ENCODE peak calls at places on chromosomes 12 and 14, in six cellular contexts. M, J, E, C, N and R are unnamed samples.

GRCh38 chr12:91127751-91128150 is 16.5 kb upstream of the LUM start:
- DNase-seq in M (no peak), J (peak; percentile 75), E (no peak), C (no peak), N (no peak), R (peak; percentile 41)

GRCh38 chr14:100529561-100530031 is 57.6 kb downstream of the BEGAIN start:
- DNase-seq in M (peak; percentile 51), J (no peak), E (no peak), C (no peak), N (no peak), R (no peak)

GRCh38 chr14:28751467-28752058 is 15.0 kb upstream of the FOXG1 start:
- DNase-seq in M (no peak), J (peak; percentile 56), E (no peak), C (no peak), N (peak; percentile 72), R (peak; percentile 81)

GRCh38 chr14:56185991-56186390 is 67.8 kb downstream of the PELI2 start:
- DNase-seq in M (no peak), J (no peak), E (no peak), C (no peak), N (no peak), R (no peak)

GRCh38 chr14:89384023-89384422 is 33.0 kb downstream of the FOXN3 start:
- DNase-seq in M (no peak), J (no peak), E (no peak), C (peak; percentile 45), N (no peak), R (no peak)

GRCh38 chr14:47438650-47439140 is 236.7 kb downstream of the MDGA2 start:
- DNase-seq in M (no peak), J (peak; percentile 63), E (no peak), C (no peak), N (no peak), R (no peak)

GRCh38 chr12:57726151-57726883 is 12.2 kb downstream of the AGAP2 start:
- DNase-seq in M (peak; percentile 86), J (peak; percentile 69), E (no peak), C (peak; percentile 81), N (peak; percentile 83), R (peak; percentile 71)

GRCh38 chr14:106174206-106174605 is 647.8 kb downstream of the TMEM121 start:
- DNase-seq in M (no peak), J (no peak), E (peak; percentile 58), C (no peak), N (no peak), R (no peak)

GRCh38 chr12:80282761-80283160 is 161.3 kb upstream of the PTPRQ start:
- DNase-seq in M (no peak), J (peak; percentile 61), E (no peak), C (no peak), N (no peak), R (no peak)

GRCh38 chr14:83992857-83993256 is 1537.1 kb upstream of the FLRT2 start:
- DNase-seq in M (no peak), J (no peak), E (no peak), C (no peak), N (no peak), R (no peak)

GRCh38 chr12:51635371-51635770 is 44.3 kb downstream of the SCN8A start:
- DNase-seq in M (no peak), J (peak; percentile 40), E (no peak), C (no peak), N (no peak), R (no peak)

GRCh38 chr12:91339106-91339505 is 156.5 kb upstream of the DCN start:
- DNase-seq in M (no peak), J (no peak), E (no peak), C (no peak), N (no peak), R (no peak)

GRCh38 chr14:29463727-29464370 is 463.8 kb downstream of the PRKD1 start:
- DNase-seq in M (no peak), J (no peak), E (no peak), C (peak; percentile 63), N (no peak), R (no peak)

GRCh38 chr12:63276537-63277365 is 125.8 kb upstream of the AVPR1A start:
- DNase-seq in M (no peak), J (peak; percentile 30), E (no peak), C (peak; percentile 32), N (peak; percentile 8), R (peak; percentile 44)

GRCh38 chr12:108831309-108831991 is 25.9 kb downstream of the SSH1 start:
- DNase-seq in M (no peak), J (no peak), E (no peak), C (no peak), N (no peak), R (no peak)

GRCh38 chr12:28104338-28104737 is 85.9 kb upstream of the CCDC91 start:
- DNase-seq in M (no peak), J (no peak), E (no peak), C (no peak), N (no peak), R (no peak)

GRCh38 chr14:32950584-32950983 is 11.9 kb downstream of the NPAS3 start:
- DNase-seq in M (no peak), J (no peak), E (no peak), C (no peak), N (no peak), R (no peak)

GRCh38 chr14:89708982-89709381 is 245.5 kb downstream of the EFCAB11 start:
- DNase-seq in M (no peak), J (no peak), E (no peak), C (no peak), N (no peak), R (no peak)

GRCh38 chr12:127162902-127163301 is 1104.1 kb upstream of the TMEM132C start:
- DNase-seq in M (no peak), J (peak; percentile 57), E (peak; percentile 9), C (no peak), N (no peak), R (no peak)

GRCh38 chr12:47820631-47821345 is 1.1 kb upstream of the HDAC7 start:
- DNase-seq in M (peak; percentile 96), J (peak; percentile 91), E (no peak), C (no peak), N (no peak), R (peak; percentile 88)

GRCh38 chr14:34172477-34173368 is 221.8 kb upstream of the EGLN3 start:
- DNase-seq in M (no peak), J (no peak), E (no peak), C (no peak), N (no peak), R (no peak)

GRCh38 chr12:38269897-38270296 is 46.7 kb upstream of the ALG10B start:
- DNase-seq in M (no peak), J (peak; percentile 40), E (no peak), C (no peak), N (no peak), R (no peak)

GRCh38 chr12:52082668-52082987 is 3.1 kb downstream of the SMIM41 start:
- DNase-seq in M (no peak), J (no peak), E (no peak), C (no peak), N (no peak), R (no peak)

GRCh38 chr12:16359512-16360491 is 12.4 kb downstream of the MGST1 start:
- DNase-seq in M (no peak), J (no peak), E (no peak), C (peak; percentile 32), N (no peak), R (peak; percentile 56)

GRCh38 chr14:91957876-91958313 is 10.4 kb upstream of the FBLN5 start:
- DNase-seq in M (no peak), J (no peak), E (no peak), C (no peak), N (no peak), R (peak; percentile 86)

GRCh38 chr12:49863946-49864816 is 21.3 kb upstream of the BCDIN3D start:
- DNase-seq in M (no peak), J (no peak), E (no peak), C (peak; percentile 41), N (no peak), R (no peak)

GRCh38 chr14:95679148-95679547 is 7.1 kb upstream of the TCL1B start:
- DNase-seq in M (no peak), J (no peak), E (no peak), C (no peak), N (no peak), R (no peak)

GRCh38 chr12:52907092-52907810 is 2.4 kb upstream of the KRT8 start:
- DNase-seq in M (no peak), J (peak; percentile 65), E (no peak), C (no peak), N (peak; percentile 95), R (peak; percentile 48)

GRCh38 chr12:26701604-26702215 is 131.3 kb downstream of the ITPR2 start:
- DNase-seq in M (no peak), J (peak; percentile 29), E (no peak), C (peak; percentile 56), N (no peak), R (peak; percentile 23)

GRCh38 chr14:67490201-67490600 is 1.7 kb upstream of the TMEM229B start:
- DNase-seq in M (no peak), J (no peak), E (no peak), C (no peak), N (no peak), R (no peak)

GRCh38 chr12:27107976-27108375 is 25.6 kb upstream of the C12orf71 start:
- DNase-seq in M (no peak), J (no peak), E (no peak), C (no peak), N (no peak), R (no peak)

GRCh38 chr12:102921240-102921639 is 4.2 kb upstream of the PAH start:
- DNase-seq in M (no peak), J (no peak), E (no peak), C (no peak), N (no peak), R (peak; percentile 33)